ENCODE peak calls at places on chromosomes 12 and 14, in ten cellular contexts. J, O, Y, G, Q, K, E, R, U and N are unnamed samples.

GRCh38 chr12:51907083-51907863 is at the start of gene ACVRL1:
- DNase-seq in K (no peak), E (peak; percentile 10), Q (no peak), Y (no peak), U (peak; percentile 71), O (no peak), J (no peak), R (no peak), G (no peak), N (no peak)

GRCh38 chr12:108357834-108358579 is 18.9 kb upstream of the CMKLR1 start:
- DNase-seq in O (no peak), G (no peak), J (no peak), Q (no peak), Y (no peak), R (no peak), U (no peak), E (no peak), K (no peak), N (no peak)

GRCh38 chr14:105172476-105172875 is 3.9 kb upstream of the JAG2 start:
- DNase-seq in J (no peak), Q (no peak), G (no peak), U (no peak), K (no peak), E (no peak), Y (no peak), R (no peak), O (no peak), N (no peak)

GRCh38 chr14:58839233-58839632 is 201.5 kb downstream of the DACT1 start:
- DNase-seq in Q (no peak), E (no peak), U (no peak), J (no peak), O (no peak), G (no peak), R (no peak), Y (no peak), K (no peak), N (no peak)

GRCh38 chr12:108228746-108229145 is 99.7 kb downstream of the WSCD2 start:
- DNase-seq in E (no peak), O (no peak), K (no peak), G (no peak), J (no peak), R (no peak), Q (no peak), U (no peak), Y (no peak), N (no peak)

GRCh38 chr14:98949506-98950135 is 322.4 kb downstream of the BCL11B start:
- DNase-seq in E (no peak), G (no peak), Q (no peak), K (no peak), J (no peak), U (no peak), R (peak; percentile 76), Y (no peak), O (no peak), N (no peak)

GRCh38 chr12:6613015-6613775 is 6.0 kb upstream of the CHD4 start:
- DNase-seq in K (peak; percentile 66), Q (peak; percentile 92), R (no peak), G (peak; percentile 72), E (peak; percentile 75), J (peak; percentile 79), O (peak; percentile 58), Y (no peak), U (peak; percentile 86), N (peak; percentile 90)

GRCh38 chr14:74620497-74620921 is 8.5 kb upstream of the LTBP2 start:
- DNase-seq in O (no peak), E (no peak), Y (peak; percentile 51), R (no peak), U (no peak), G (peak; percentile 95), J (no peak), K (peak; percentile 62), Q (no peak), N (peak; percentile 44)

GRCh38 chr14:61388173-61388975 is 67.0 kb downstream of the PRKCH start:
- DNase-seq in Y (no peak), O (no peak), R (no peak), J (no peak), G (no peak), E (no peak), Q (no peak), K (no peak), U (no peak), N (no peak)

GRCh38 chr12:44507471-44507870 is 368.6 kb downstream of the NELL2 start:
- DNase-seq in G (no peak), R (no peak), E (no peak), U (no peak), J (no peak), Q (no peak), K (no peak), O (no peak), Y (no peak), N (no peak)

GRCh38 chr12:119343130-119343529 is 8.6 kb downstream of the CCDC60 start:
- DNase-seq in Q (no peak), Y (no peak), G (no peak), O (no peak), R (no peak), E (no peak), U (no peak), K (no peak), J (no peak), N (no peak)

GRCh38 chr12:6772729-6773661 is 675 bp downstream of the LAG3 start:
- DNase-seq in U (no peak), O (no peak), E (no peak), J (no peak), Y (no peak), G (no peak), Q (peak; percentile 31), K (no peak), R (no peak), N (no peak)

GRCh38 chr12:118377891-118378470 is 1.6 kb downstream of the SUDS3 start:
- DNase-seq in G (peak; percentile 44), R (no peak), Y (peak; percentile 75), E (peak; percentile 42), K (peak; percentile 64), O (peak; percentile 73), U (peak; percentile 26), J (peak; percentile 74), Q (peak; percentile 72), N (peak; percentile 84)

GRCh38 chr14:95192306-95192705 is 35.0 kb upstream of the DICER1 start:
- DNase-seq in Y (no peak), Q (no peak), E (no peak), U (no peak), K (no peak), J (no peak), O (no peak), R (no peak), G (no peak), N (no peak)

GRCh38 chr14:82999802-83000201 is 1466.1 kb upstream of the SEL1L start:
- DNase-seq in Y (no peak), E (no peak), R (no peak), U (no peak), Q (no peak), G (peak; percentile 22), K (no peak), O (no peak), J (no peak), N (no peak)

GRCh38 chr12:67434653-67435375 is 165.7 kb downstream of the CAND1 start:
- DNase-seq in G (peak; percentile 99), E (no peak), K (no peak), Q (peak; percentile 35), R (no peak), J (no peak), Y (peak; percentile 18), O (no peak), U (no peak), N (no peak)

GRCh38 chr12:59085680-59086079 is 165.4 kb upstream of the LRIG3 start:
- DNase-seq in K (no peak), Y (no peak), U (no peak), R (no peak), Q (no peak), J (no peak), E (no peak), G (no peak), O (no peak), N (no peak)

GRCh38 chr12:116727902-116728301 is 10.0 kb downstream of the SPRING1 start:
- DNase-seq in E (no peak), U (no peak), K (no peak), O (no peak), G (no peak), Y (no peak), J (no peak), R (peak; percentile 8), Q (no peak), N (no peak)

GRCh38 chr12:51406859-51407258 is 15.7 kb upstream of the GALNT6 start:
- DNase-seq in Q (no peak), U (no peak), Y (no peak), E (no peak), J (no peak), R (no peak), G (no peak), K (no peak), O (no peak), N (no peak)

GRCh38 chr12:87120440-87120839 is 864.2 kb upstream of the MGAT4C start:
- DNase-seq in J (no peak), Q (no peak), Y (no peak), R (no peak), G (peak; percentile 2), U (no peak), K (no peak), E (no peak), O (no peak), N (no peak)

GRCh38 chr14:104301731-104302460 is 163.5 kb downstream of the KIF26A start:
- DNase-seq in E (no peak), O (no peak), R (no peak), J (no peak), K (no peak), Y (no peak), G (no peak), Q (no peak), U (no peak), N (no peak)

GRCh38 chr12:1553987-1554982 is 40.1 kb downstream of the FBXL14 start:
- DNase-seq in O (no peak), Q (no peak), K (no peak), R (peak; percentile 55), E (no peak), Y (no peak), G (no peak), J (no peak), U (no peak), N (no peak)
- TF ChIP-seq POLR2A in O (no peak), Q (no peak), K (no peak), R (no peak), E (no peak), Y (no peak), G (no peak), J (no peak), U (no peak), N (no peak)

GRCh38 chr12:53219116-53219955 is 12.3 kb upstream of the ITGB7 start:
- DNase-seq in Y (peak; percentile 61), E (no peak), J (no peak), G (peak; percentile 66), Q (no peak), U (peak; percentile 51), K (peak; percentile 62), O (no peak), R (no peak), N (no peak)
- TF ChIP-seq POLR2A in Y (peak; percentile 17), E (no peak), J (no peak), G (peak; percentile 34), Q (no peak), U (no peak), K (no peak), O (peak; percentile 15), R (no peak), N (no peak)

GRCh38 chr12:64752833-64753238 is 6.4 kb downstream of the GNS start:
- DNase-seq in Q (no peak), O (no peak), R (no peak), U (no peak), G (no peak), Y (no peak), K (no peak), E (no peak), J (no peak), N (no peak)
- TF ChIP-seq POLR2A in Q (no peak), O (no peak), R (no peak), U (no peak), G (no peak), Y (no peak), K (no peak), E (no peak), J (no peak), N (no peak)

GRCh38 chr14:73245401-73246325 is 8.4 kb downstream of the PAPLN start:
- DNase-seq in K (peak; percentile 81), R (no peak), Q (no peak), O (no peak), G (no peak), Y (no peak), U (peak; percentile 59), J (peak; percentile 62), E (no peak), N (peak; percentile 38)
- TF ChIP-seq POLR2A in K (peak; percentile 54), R (no peak), Q (no peak), O (no peak), G (no peak), Y (no peak), U (no peak), J (no peak), E (no peak), N (no peak)